ENCODE peak calls at places on chromosomes 6 and 20, in seven cellular contexts. T is lower lobe of right lung; I is lung; M is endothelial cell of umbilical vein; F is upper lobe of right lung; R is naive thymus-derived CD4-positive, alpha-beta T cell; U is psoas muscle. Z is an unnamed sample.
A peak's percentile ranks its signal among the peaks of the same experiment; 100 is the strongest.

GRCh38 chr6:162493917-162494316 is 233.6 kb downstream of the PRKN start:
- DNase-seq in F (no peak), M (no peak), I (no peak), R (no peak), T (no peak), U (no peak), Z (no peak)

GRCh38 chr6:125301435-125302391 is at the start of gene HDDC2:
- DNase-seq in T (peak; percentile 85), F (peak; percentile 91), M (peak; percentile 78), R (peak; percentile 25), U (peak; percentile 87), I (peak; percentile 71), Z (peak; percentile 63)

GRCh38 chr6:1271071-1271763 is 40.7 kb upstream of the FOXQ1 start:
- DNase-seq in R (no peak), F (no peak), M (no peak), T (no peak), U (no peak), I (no peak), Z (no peak)

GRCh38 chr6:144285798-144286502 is 815 bp downstream of the UTRN start:
- DNase-seq in U (peak; percentile 84), T (peak; percentile 88), I (peak; percentile 80), M (peak; percentile 74), R (peak; percentile 18), F (peak; percentile 92), Z (peak; percentile 76)

GRCh38 chr6:19836799-19837510 is at the start of gene ID4:
- DNase-seq in T (peak; percentile 95), R (no peak), F (peak; percentile 97), U (peak; percentile 93), I (peak; percentile 95), M (peak; percentile 18), Z (no peak)

GRCh38 chr6:146543940-146544661 is 468 bp downstream of the RAB32 start:
- DNase-seq in F (no peak), I (peak; percentile 36), M (peak; percentile 64), U (peak; percentile 60), R (no peak), T (peak; percentile 71), Z (peak; percentile 45)

GRCh38 chr6:146358341-146359046 is 185.1 kb upstream of the RAB32 start:
- DNase-seq in T (no peak), M (peak; percentile 48), I (no peak), F (no peak), U (no peak), R (no peak), Z (no peak)

GRCh38 chr6:136435096-136435495 is 115.1 kb downstream of the MAP7 start:
- DNase-seq in I (no peak), T (no peak), R (no peak), F (no peak), U (no peak), M (no peak), Z (no peak)

GRCh38 chr6:36781669-36782068 is 57.6 kb downstream of the CPNE5 start:
- DNase-seq in R (no peak), I (no peak), M (no peak), F (no peak), T (no peak), U (no peak), Z (no peak)

GRCh38 chr6:92849636-92850035 is 569.7 kb downstream of the EPHA7 start:
- DNase-seq in I (no peak), T (no peak), R (no peak), F (no peak), M (no peak), U (no peak), Z (no peak)

GRCh38 chr6:72031471-72031870 is 145.1 kb downstream of the RIMS1 start:
- DNase-seq in I (no peak), F (no peak), T (no peak), U (no peak), R (no peak), M (no peak), Z (no peak)

GRCh38 chr20:38044685-38045084 is 11.1 kb downstream of the RPRD1B start:
- DNase-seq in F (no peak), M (no peak), T (no peak), U (no peak), I (no peak), R (no peak), Z (no peak)

GRCh38 chr20:43955244-43956191 is 40.9 kb downstream of the TOX2 start:
- DNase-seq in T (no peak), I (peak; percentile 48), F (no peak), U (no peak), M (peak; percentile 92), R (peak; percentile 13), Z (peak; percentile 95)
- H3K4me1 ChIP-seq in T (peaks cover 63% of the 10 kb centered on the region), I (peaks cover 28% of the 10 kb centered on the region), F (peaks cover 60% of the 10 kb centered on the region), U (no peaks in the 10 kb centered on the region), M (peaks cover 44% of the 10 kb centered on the region), R (peaks cover 76% of the 10 kb centered on the region), Z (peaks cover 54% of the 10 kb centered on the region)

GRCh38 chr20:50308513-50309279 is 118.1 kb downstream of the CEBPB start:
- DNase-seq in U (peak; percentile 95), T (peak; percentile 91), F (peak; percentile 91), M (peak; percentile 52), I (peak; percentile 78), R (no peak), Z (peak; percentile 100)
- H3K27ac ChIP-seq in U (peak overlapping the region; percentile 84), T (peak overlapping the region; percentile 80), F (peak overlapping the region; percentile 81), M (peak overlapping the region; percentile 85), I (peak overlapping the region; percentile 86), R (no peak overlapping the region), Z (peak overlapping the region; percentile 80)

DNA sequence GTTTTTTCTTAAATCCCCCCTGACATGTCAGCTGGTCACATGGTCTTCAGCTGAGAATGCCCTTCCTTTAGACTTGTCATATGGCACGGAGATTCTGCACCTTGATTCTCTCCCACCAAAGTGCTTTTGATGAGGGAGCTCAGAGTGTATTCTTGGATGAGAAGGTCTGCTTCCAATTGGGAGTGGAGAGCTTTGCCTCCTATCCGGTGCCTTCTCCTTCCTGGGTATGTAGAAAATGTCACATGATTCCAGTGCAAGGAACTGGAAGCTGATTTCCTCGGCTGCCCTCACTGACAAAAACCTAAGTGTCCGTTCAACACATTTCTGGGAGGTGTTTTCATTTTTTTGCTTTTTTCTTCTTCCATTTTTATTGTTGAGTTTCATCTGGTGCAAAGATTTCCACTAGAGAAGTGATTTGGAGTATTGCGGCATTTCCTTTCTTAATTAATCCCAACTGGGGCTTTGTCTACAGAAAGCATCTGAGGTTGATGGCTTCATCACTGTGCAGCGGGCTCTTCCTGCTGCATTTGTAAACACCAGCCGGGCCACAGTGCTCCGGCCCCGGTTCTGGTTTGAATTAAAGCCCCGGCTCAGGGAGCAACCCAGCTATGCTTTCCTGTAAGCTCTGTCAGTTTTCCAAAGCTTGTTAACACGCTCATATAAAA is 197.3 kb downstream of the TFAP2C start:
- DNase-seq in R (no peak), M (no peak), I (no peak), U (no peak), F (no peak), T (no peak), Z (no peak)
- H3K4me1 ChIP-seq in R (no peaks in the 10 kb centered on the region), M (no peaks in the 10 kb centered on the region), I (no peaks in the 10 kb centered on the region), U (no peaks in the 10 kb centered on the region), F (no peaks in the 10 kb centered on the region), T (no peaks in the 10 kb centered on the region), Z (peaks cover 14% of the 10 kb centered on the region)

GRCh38 chr6:107033136-107033535 is 5.1 kb downstream of the MTRES1 start:
- DNase-seq in U (no peak), F (no peak), I (no peak), R (no peak), M (no peak), T (no peak), Z (no peak)

GRCh38 chr6:107026965-107027364 is 1.0 kb upstream of the MTRES1 start:
- DNase-seq in F (no peak), T (no peak), U (no peak), R (no peak), M (no peak), I (no peak), Z (no peak)

GRCh38 chr6:107032051-107032450 is 4.1 kb downstream of the MTRES1 start:
- DNase-seq in T (no peak), R (no peak), I (no peak), M (peak; percentile 6), U (no peak), F (no peak), Z (no peak)

GRCh38 chr6:107030151-107030550 is 2.2 kb downstream of the MTRES1 start:
- DNase-seq in R (no peak), U (no peak), I (no peak), F (no peak), T (no peak), M (no peak), Z (no peak)
- H3K27ac ChIP-seq in R (no peak overlapping the region), U (no peak overlapping the region), I (no peak overlapping the region), F (no peak overlapping the region), T (no peak overlapping the region), M (no peak overlapping the region), Z (no peak overlapping the region)

Z was measured in RWPE2.